ENCODE peak calls at places on chromosomes 16 and 17, in five cellular contexts. One of them, this sample, is unnamed.

GRCh38 chr17:73571524-73572130 is 72.6 kb downstream of the SDK2 start:
- DNase-seq in stimulated activated CD4-positive, alpha-beta T cell treated with anti-CD3 and anti-CD28 coated beads, TNF-alpha, amount 100 ng/mL, for 48 hours: no peak
- DNase-seq in effector memory CD8-positive, alpha-beta T cell: no peak
- DNase-seq in activated T-cell treated with anti-CD3 and anti-CD28 coated beads for 1 hour: no peak
- DNase-seq in activated CD8-positive, alpha-beta memory T cell treated with anti-CD3 and anti-CD28 coated beads for 1 hour: no peak
- DNase-seq in this sample: no peak

GRCh38 chr16:24972608-24973220 is 42.5 kb downstream of the ARHGAP17 start:
- DNase-seq in activated T-cell treated with anti-CD3 and anti-CD28 coated beads for 1 hour: no peak
- DNase-seq in stimulated activated CD4-positive, alpha-beta T cell treated with anti-CD3 and anti-CD28 coated beads, TNF-alpha, amount 100 ng/mL, for 48 hours: no peak
- DNase-seq in activated CD8-positive, alpha-beta memory T cell treated with anti-CD3 and anti-CD28 coated beads for 1 hour: no peak
- DNase-seq in effector memory CD8-positive, alpha-beta T cell: peak; percentile 20
- DNase-seq in this sample: no peak

GRCh38 chr16:62298567-62298966 is 262.3 kb upstream of the CDH8 start:
- DNase-seq in stimulated activated CD4-positive, alpha-beta T cell treated with anti-CD3 and anti-CD28 coated beads, TNF-alpha, amount 100 ng/mL, for 48 hours: no peak
- DNase-seq in activated T-cell treated with anti-CD3 and anti-CD28 coated beads for 1 hour: no peak
- DNase-seq in effector memory CD8-positive, alpha-beta T cell: no peak
- DNase-seq in activated CD8-positive, alpha-beta memory T cell treated with anti-CD3 and anti-CD28 coated beads for 1 hour: no peak
- DNase-seq in this sample: no peak

GRCh38 chr16:81600275-81600674 is 155.7 kb downstream of the CMIP start:
- DNase-seq in effector memory CD8-positive, alpha-beta T cell: no peak
- DNase-seq in stimulated activated CD4-positive, alpha-beta T cell treated with anti-CD3 and anti-CD28 coated beads, TNF-alpha, amount 100 ng/mL, for 48 hours: no peak
- DNase-seq in activated CD8-positive, alpha-beta memory T cell treated with anti-CD3 and anti-CD28 coated beads for 1 hour: no peak
- DNase-seq in activated T-cell treated with anti-CD3 and anti-CD28 coated beads for 1 hour: no peak
- DNase-seq in this sample: no peak

GRCh38 chr17:83189673-83190385 is 110.4 kb downstream of the METRNL start:
- DNase-seq in activated T-cell treated with anti-CD3 and anti-CD28 coated beads for 1 hour: no peak
- DNase-seq in activated CD8-positive, alpha-beta memory T cell treated with anti-CD3 and anti-CD28 coated beads for 1 hour: no peak
- DNase-seq in effector memory CD8-positive, alpha-beta T cell: no peak
- DNase-seq in stimulated activated CD4-positive, alpha-beta T cell treated with anti-CD3 and anti-CD28 coated beads, TNF-alpha, amount 100 ng/mL, for 48 hours: no peak
- DNase-seq in this sample: peak; percentile 54

GRCh38 chr16:31476305-31477219 is 4.6 kb downstream of the TGFB1I1 start:
- DNase-seq in effector memory CD8-positive, alpha-beta T cell: peak; percentile 58
- DNase-seq in activated CD8-positive, alpha-beta memory T cell treated with anti-CD3 and anti-CD28 coated beads for 1 hour: peak; percentile 88
- DNase-seq in activated T-cell treated with anti-CD3 and anti-CD28 coated beads for 1 hour: peak; percentile 92
- DNase-seq in stimulated activated CD4-positive, alpha-beta T cell treated with anti-CD3 and anti-CD28 coated beads, TNF-alpha, amount 100 ng/mL, for 48 hours: peak; percentile 79
- DNase-seq in this sample: peak; percentile 73

GRCh38 chr17:40315678-40316570 is 6.9 kb downstream of the RARA start:
- DNase-seq in stimulated activated CD4-positive, alpha-beta T cell treated with anti-CD3 and anti-CD28 coated beads, TNF-alpha, amount 100 ng/mL, for 48 hours: no peak
- DNase-seq in activated T-cell treated with anti-CD3 and anti-CD28 coated beads for 1 hour: no peak
- DNase-seq in activated CD8-positive, alpha-beta memory T cell treated with anti-CD3 and anti-CD28 coated beads for 1 hour: no peak
- DNase-seq in effector memory CD8-positive, alpha-beta T cell: no peak
- DNase-seq in this sample: peak; percentile 54

GRCh38 chr16:62170642-62171041 is 134.4 kb upstream of the CDH8 start:
- DNase-seq in effector memory CD8-positive, alpha-beta T cell: no peak
- DNase-seq in activated CD8-positive, alpha-beta memory T cell treated with anti-CD3 and anti-CD28 coated beads for 1 hour: no peak
- DNase-seq in stimulated activated CD4-positive, alpha-beta T cell treated with anti-CD3 and anti-CD28 coated beads, TNF-alpha, amount 100 ng/mL, for 48 hours: no peak
- DNase-seq in activated T-cell treated with anti-CD3 and anti-CD28 coated beads for 1 hour: no peak
- DNase-seq in this sample: no peak

GRCh38 chr17:37510056-37510455 is 20.4 kb downstream of the DUSP14 start:
- DNase-seq in activated CD8-positive, alpha-beta memory T cell treated with anti-CD3 and anti-CD28 coated beads for 1 hour: no peak
- DNase-seq in stimulated activated CD4-positive, alpha-beta T cell treated with anti-CD3 and anti-CD28 coated beads, TNF-alpha, amount 100 ng/mL, for 48 hours: no peak
- DNase-seq in activated T-cell treated with anti-CD3 and anti-CD28 coated beads for 1 hour: no peak
- DNase-seq in effector memory CD8-positive, alpha-beta T cell: no peak
- DNase-seq in this sample: no peak

GRCh38 chr17:6443692-6444572 is at the start of gene PIMREG:
- DNase-seq in stimulated activated CD4-positive, alpha-beta T cell treated with anti-CD3 and anti-CD28 coated beads, TNF-alpha, amount 100 ng/mL, for 48 hours: peak; percentile 92
- DNase-seq in activated CD8-positive, alpha-beta memory T cell treated with anti-CD3 and anti-CD28 coated beads for 1 hour: peak; percentile 88
- DNase-seq in effector memory CD8-positive, alpha-beta T cell: peak; percentile 76
- DNase-seq in activated T-cell treated with anti-CD3 and anti-CD28 coated beads for 1 hour: peak; percentile 91
- DNase-seq in this sample: peak; percentile 96

GRCh38 chr17:14780116-14780515 is 479.2 kb downstream of the HS3ST3B1 start:
- DNase-seq in stimulated activated CD4-positive, alpha-beta T cell treated with anti-CD3 and anti-CD28 coated beads, TNF-alpha, amount 100 ng/mL, for 48 hours: no peak
- DNase-seq in effector memory CD8-positive, alpha-beta T cell: no peak
- DNase-seq in activated CD8-positive, alpha-beta memory T cell treated with anti-CD3 and anti-CD28 coated beads for 1 hour: no peak
- DNase-seq in activated T-cell treated with anti-CD3 and anti-CD28 coated beads for 1 hour: no peak
- DNase-seq in this sample: no peak

GRCh38 chr16:81060576-81061306 is 16.3 kb downstream of the C16orf46 start:
- DNase-seq in effector memory CD8-positive, alpha-beta T cell: no peak
- DNase-seq in stimulated activated CD4-positive, alpha-beta T cell treated with anti-CD3 and anti-CD28 coated beads, TNF-alpha, amount 100 ng/mL, for 48 hours: no peak
- DNase-seq in activated T-cell treated with anti-CD3 and anti-CD28 coated beads for 1 hour: no peak
- DNase-seq in activated CD8-positive, alpha-beta memory T cell treated with anti-CD3 and anti-CD28 coated beads for 1 hour: no peak
- DNase-seq in this sample: no peak

GRCh38 chr17:74213897-74214386 is 571 bp downstream of the TTYH2 start:
- DNase-seq in effector memory CD8-positive, alpha-beta T cell: no peak
- DNase-seq in activated T-cell treated with anti-CD3 and anti-CD28 coated beads for 1 hour: no peak
- DNase-seq in activated CD8-positive, alpha-beta memory T cell treated with anti-CD3 and anti-CD28 coated beads for 1 hour: no peak
- DNase-seq in stimulated activated CD4-positive, alpha-beta T cell treated with anti-CD3 and anti-CD28 coated beads, TNF-alpha, amount 100 ng/mL, for 48 hours: no peak
- DNase-seq in this sample: peak; percentile 72

GRCh38 chr16:15434425-15435215 is at the start of gene BMERB1:
- DNase-seq in activated CD8-positive, alpha-beta memory T cell treated with anti-CD3 and anti-CD28 coated beads for 1 hour: peak; percentile 47
- DNase-seq in stimulated activated CD4-positive, alpha-beta T cell treated with anti-CD3 and anti-CD28 coated beads, TNF-alpha, amount 100 ng/mL, for 48 hours: peak; percentile 56
- DNase-seq in activated T-cell treated with anti-CD3 and anti-CD28 coated beads for 1 hour: peak; percentile 29
- DNase-seq in effector memory CD8-positive, alpha-beta T cell: peak; percentile 32
- DNase-seq in this sample: peak; percentile 93

GRCh38 chr17:41413982-41414381 is 10.4 kb downstream of the KRT37 start:
- DNase-seq in effector memory CD8-positive, alpha-beta T cell: no peak
- DNase-seq in activated CD8-positive, alpha-beta memory T cell treated with anti-CD3 and anti-CD28 coated beads for 1 hour: no peak
- DNase-seq in stimulated activated CD4-positive, alpha-beta T cell treated with anti-CD3 and anti-CD28 coated beads, TNF-alpha, amount 100 ng/mL, for 48 hours: no peak
- DNase-seq in activated T-cell treated with anti-CD3 and anti-CD28 coated beads for 1 hour: no peak
- DNase-seq in this sample: no peak

GRCh38 chr17:29124135-29124930 is 55.9 kb downstream of the MYO18A start:
- DNase-seq in effector memory CD8-positive, alpha-beta T cell: peak; percentile 33
- DNase-seq in stimulated activated CD4-positive, alpha-beta T cell treated with anti-CD3 and anti-CD28 coated beads, TNF-alpha, amount 100 ng/mL, for 48 hours: no peak
- DNase-seq in activated CD8-positive, alpha-beta memory T cell treated with anti-CD3 and anti-CD28 coated beads for 1 hour: no peak
- DNase-seq in activated T-cell treated with anti-CD3 and anti-CD28 coated beads for 1 hour: no peak
- DNase-seq in this sample: no peak

GRCh38 chr17:40452074-40452787 is 9.0 kb downstream of the IGFBP4 start:
- DNase-seq in effector memory CD8-positive, alpha-beta T cell: no peak
- DNase-seq in activated CD8-positive, alpha-beta memory T cell treated with anti-CD3 and anti-CD28 coated beads for 1 hour: no peak
- DNase-seq in activated T-cell treated with anti-CD3 and anti-CD28 coated beads for 1 hour: no peak
- DNase-seq in stimulated activated CD4-positive, alpha-beta T cell treated with anti-CD3 and anti-CD28 coated beads, TNF-alpha, amount 100 ng/mL, for 48 hours: no peak
- DNase-seq in this sample: no peak

GRCh38 chr17:80372456-80372855 is 42.5 kb upstream of the ENDOV start:
- DNase-seq in activated CD8-positive, alpha-beta memory T cell treated with anti-CD3 and anti-CD28 coated beads for 1 hour: no peak
- DNase-seq in activated T-cell treated with anti-CD3 and anti-CD28 coated beads for 1 hour: no peak
- DNase-seq in effector memory CD8-positive, alpha-beta T cell: no peak
- DNase-seq in stimulated activated CD4-positive, alpha-beta T cell treated with anti-CD3 and anti-CD28 coated beads, TNF-alpha, amount 100 ng/mL, for 48 hours: no peak
- DNase-seq in this sample: no peak